ENCODE peak calls at places on chromosomes 11 and 22, in six cellular contexts. F is HepG2, G is osteocyte, Y is Panc1, X is pancreas, P is gastrocnemius medialis. K is an unnamed sample.

GRCh38 chr22:25367756-25368155 is 148.3 kb downstream of the CRYBB2 start:
- DNase-seq in F (no peak), G (no peak), Y (no peak), X (no peak), P (no peak), K (no peak)

GRCh38 chr11:72239296-72239848 is 4.6 kb downstream of the PHOX2A start:
- DNase-seq in F (no peak), G (no peak), Y (no peak), X (peak), P (no peak), K (peak)

GRCh38 chr11:104206936-104207335 is 43.0 kb upstream of the PDGFD start:
- DNase-seq in F (no peak), G (no peak), Y (no peak), X (no peak), P (no peak), K (no peak)

GRCh38 chr11:88398372-88399140 is 61.0 kb upstream of the CTSC start:
- DNase-seq in F (peak), G (no peak), Y (no peak), X (no peak), P (no peak), K (no peak)

GRCh38 chr11:111814567-111814966 is 48.4 kb upstream of the PPP2R1B start:
- DNase-seq in F (no peak), G (no peak), Y (no peak), X (no peak), P (no peak), K (no peak)

GRCh38 chr11:127490896-127491295 is 490.3 kb upstream of the KIRREL3 start:
- DNase-seq in F (no peak), G (no peak), Y (no peak), X (no peak), P (no peak), K (no peak)

GRCh38 chr22:35712672-35713071 is 5.0 kb upstream of the APOL5 start:
- DNase-seq in F (no peak), G (no peak), Y (no peak), X (no peak), P (no peak), K (no peak)

GRCh38 chr11:131864205-131864604 is 493.8 kb downstream of the NTM start:
- DNase-seq in F (no peak), G (no peak), Y (no peak), X (no peak), P (no peak), K (no peak)

GRCh38 chr11:197741-198235 is 4.9 kb downstream of the SCGB1C1 start:
- DNase-seq in F (no peak), G (peak), Y (no peak), X (no peak), P (no peak), K (peak)

GRCh38 chr22:45480717-45481116 is 22.0 kb upstream of the FBLN1 start:
- DNase-seq in F (no peak), G (no peak), Y (no peak), X (no peak), P (no peak), K (no peak)

GRCh38 chr11:64741393-64742086 is 2.4 kb downstream of the RASGRP2 start:
- DNase-seq in F (no peak), G (no peak), Y (no peak), X (no peak), P (no peak), K (no peak)

GRCh38 chr11:1881442-1882264 is 10.0 kb downstream of the PRR33 start:
- DNase-seq in F (no peak), G (no peak), Y (no peak), X (no peak), P (no peak), K (peak)

GRCh38 chr11:73204711-73205121 is 13.4 kb upstream of the P2RY2 start:
- DNase-seq in F (no peak), G (no peak), Y (no peak), X (no peak), P (no peak), K (peak)

GRCh38 chr11:43951231-43951630 is 8.8 kb downstream of the C11orf96 start:
- DNase-seq in F (no peak), G (no peak), Y (no peak), X (no peak), P (no peak), K (no peak)

GRCh38 chr11:1082728-1083620 is 8.3 kb downstream of the MUC2 start:
- DNase-seq in F (no peak), G (no peak), Y (no peak), X (no peak), P (no peak), K (peak)

GRCh38 chr22:42632096-42632495 is 8.3 kb downstream of the ATP5MGL start:
- DNase-seq in F (peak), G (no peak), Y (no peak), X (no peak), P (no peak), K (no peak)
- TF ChIP-seq CTCF in F (peak), G (peak), Y (no peak), X (no peak), P (no peak), K (peak)

GRCh38 chr11:62601364-62602140 is at the start of gene MTA2:
- DNase-seq in F (peak), G (peak), Y (peak), X (peak), P (peak), K (peak)
- TF ChIP-seq CTCF in F (peak), G (no peak), Y (no peak), X (no peak), P (no peak), K (no peak)

GRCh38 chr22:28442264-28442950 is 237.2 kb downstream of the TTC28 start:
- DNase-seq in F (peak), G (peak), Y (no peak), X (peak), P (peak), K (peak)
- TF ChIP-seq CTCF in F (peak), G (peak), Y (peak), X (peak), P (peak), K (peak)

GRCh38 chr11:46523290-46523689 is 70.5 kb downstream of the AMBRA1 start:
- DNase-seq in F (no peak), G (no peak), Y (no peak), X (no peak), P (no peak), K (no peak)

GRCh38 chr11:46526489-46527215 is 67.2 kb downstream of the AMBRA1 start:
- DNase-seq in F (no peak), G (no peak), Y (no peak), X (no peak), P (no peak), K (no peak)

GRCh38 chr11:46521947-46522681 is 71.7 kb downstream of the AMBRA1 start:
- DNase-seq in F (no peak), G (no peak), Y (no peak), X (no peak), P (no peak), K (no peak)

GRCh38 chr11:46522682-46523281 is 71.0 kb downstream of the AMBRA1 start:
- DNase-seq in F (peak), G (no peak), Y (no peak), X (no peak), P (no peak), K (no peak)

GRCh38 chr11:46524201-46524600 is 69.6 kb downstream of the AMBRA1 start:
- DNase-seq in F (no peak), G (no peak), Y (no peak), X (no peak), P (no peak), K (no peak)
- TF ChIP-seq CTCF in F (no peak), G (no peak), Y (no peak), X (no peak), P (no peak), K (no peak)

GRCh38 chr11:8760896-8761295 is 78.3 kb downstream of the RPL27A start:
- DNase-seq in F (no peak), G (no peak), Y (no peak), X (no peak), P (no peak), K (peak)
- TF ChIP-seq CTCF in F (no peak), G (no peak), Y (no peak), X (no peak), P (no peak), K (no peak)

K was measured in adrenal gland.